ENCODE peak calls at places on chromosomes 4 and X, in six cellular contexts. K, H, Q, Z, R and U are unnamed samples.

GRCh38 chr4:61380865-61381264 is 180.7 kb downstream of the ADGRL3 start:
- DNase-seq in K (no peak), H (no peak), Q (no peak), Z (no peak), R (no peak), U (no peak)

GRCh38 chr4:31370866-31371465 is 650.8 kb downstream of the PCDH7 start:
- DNase-seq in K (peak), H (no peak), Q (peak), Z (no peak), R (no peak), U (no peak)

GRCh38 chrX:68945603-68946228 is 116.9 kb downstream of the EFNB1 start:
- DNase-seq in K (peak), H (no peak), Q (no peak), Z (peak), R (no peak), U (no peak)

GRCh38 chr4:168725935-168726334 is 229.1 kb downstream of the PALLD start:
- DNase-seq in K (no peak), H (no peak), Q (no peak), Z (no peak), R (no peak), U (no peak)

GRCh38 chrX:2397229-2397628 is 103.5 kb downstream of the DHRSX start:
- DNase-seq in K (no peak), H (no peak), Q (no peak), Z (no peak), R (no peak), U (no peak)

GRCh38 chr4:16082424-16083216 is 1.2 kb downstream of the PROM1 start:
- DNase-seq in K (no peak), H (no peak), Q (peak), Z (peak), R (peak), U (no peak)

GRCh38 chr4:139977838-139978604 is 176.0 kb downstream of the MAML3 start:
- DNase-seq in K (no peak), H (no peak), Q (no peak), Z (no peak), R (no peak), U (no peak)

GRCh38 chrX:46912673-46913491 is 661 bp downstream of the JADE3 start:
- DNase-seq in K (peak), H (no peak), Q (peak), Z (peak), R (peak), U (no peak)

GRCh38 chr4:122823476-122823875 is 3.2 kb upstream of the FGF2 start:
- DNase-seq in K (no peak), H (no peak), Q (no peak), Z (no peak), R (no peak), U (no peak)

GRCh38 chr4:77818077-77818666 is 996 bp downstream of the CNOT6L start:
- DNase-seq in K (peak), H (peak), Q (peak), Z (peak), R (peak), U (peak)

GRCh38 chr4:48654015-48654664 is 125.9 kb downstream of the FRYL start:
- DNase-seq in K (no peak), H (no peak), Q (no peak), Z (no peak), R (no peak), U (no peak)

GRCh38 chrX:16239211-16239610 is 71.9 kb downstream of the MAGEB17 start:
- DNase-seq in K (peak), H (no peak), Q (no peak), Z (no peak), R (no peak), U (no peak)

GRCh38 chr4:126396703-126397102 is 1081.9 kb downstream of the FAT4 start:
- DNase-seq in K (no peak), H (no peak), Q (no peak), Z (no peak), R (no peak), U (no peak)

GRCh38 chr4:123477804-123478209 is 81.2 kb downstream of the SPRY1 start:
- DNase-seq in K (no peak), H (no peak), Q (no peak), Z (no peak), R (no peak), U (no peak)

GRCh38 chrX:155148724-155149537 is 67.3 kb upstream of the VBP1 start:
- DNase-seq in K (peak), H (no peak), Q (peak), Z (peak), R (no peak), U (no peak)

GRCh38 chr4:158729716-158730559 is 6.7 kb upstream of the PPID start:
- DNase-seq in K (peak), H (peak), Q (peak), Z (peak), R (no peak), U (peak)

GRCh38 chr4:80619070-80619674 is 283.6 kb downstream of the CFAP299 start:
- DNase-seq in K (peak), H (no peak), Q (no peak), Z (no peak), R (no peak), U (no peak)

GRCh38 chrX:153763989-153764755 is at the start of gene PLXNB3:
- DNase-seq in K (peak), H (peak), Q (peak), Z (peak), R (peak), U (peak)

GRCh38 chr4:71181332-71181731 is 157.5 kb upstream of the SLC4A4 start:
- DNase-seq in K (no peak), H (no peak), Q (no peak), Z (no peak), R (no peak), U (no peak)

GRCh38 chr4:48653217-48654014 is 126.7 kb downstream of the FRYL start:
- DNase-seq in K (no peak), H (peak), Q (peak), Z (no peak), R (no peak), U (peak)

GRCh38 chrX:7444967-7445366 is 297.0 kb upstream of the PUDP start:
- DNase-seq in K (no peak), H (no peak), Q (no peak), Z (no peak), R (no peak), U (no peak)

GRCh38 chr4:16759781-16760459 is 138.5 kb downstream of the LDB2 start:
- DNase-seq in K (no peak), H (no peak), Q (no peak), Z (no peak), R (no peak), U (no peak)

GRCh38 chr4:76028242-76028859 is 5.1 kb upstream of the CXCL10 start:
- DNase-seq in K (no peak), H (no peak), Q (no peak), Z (no peak), R (no peak), U (no peak)

GRCh38 chrX:15493118-15494082 is at the start of gene PIR:
- DNase-seq in K (peak), H (peak), Q (peak), Z (peak), R (peak), U (peak)

GRCh38 chrX:22171287-22172060 is 101.2 kb upstream of the CBLL2 start:
- DNase-seq in K (no peak), H (no peak), Q (no peak), Z (no peak), R (no peak), U (no peak)

GRCh38 chr4:37904824-37905223 is 13.9 kb downstream of the TBC1D1 start:
- DNase-seq in K (no peak), H (no peak), Q (no peak), Z (no peak), R (no peak), U (no peak)

GRCh38 chrX:153226344-153227190 is 47.5 kb downstream of the MAGEA1 start:
- DNase-seq in K (peak), H (no peak), Q (peak), Z (peak), R (no peak), U (no peak)

GRCh38 chrX:39903343-39903742 is 194.4 kb downstream of the BCOR start:
- DNase-seq in K (no peak), H (no peak), Q (no peak), Z (no peak), R (no peak), U (no peak)

GRCh38 chrX:102832661-102833060 is 104.4 kb upstream of the RAB40AL start:
- DNase-seq in K (peak), H (no peak), Q (no peak), Z (no peak), R (no peak), U (no peak)
- H3K27ac ChIP-seq in K (peak), H (no peak), Q (no peak), Z (no peak), R (no peak), U (no peak)

DNA sequence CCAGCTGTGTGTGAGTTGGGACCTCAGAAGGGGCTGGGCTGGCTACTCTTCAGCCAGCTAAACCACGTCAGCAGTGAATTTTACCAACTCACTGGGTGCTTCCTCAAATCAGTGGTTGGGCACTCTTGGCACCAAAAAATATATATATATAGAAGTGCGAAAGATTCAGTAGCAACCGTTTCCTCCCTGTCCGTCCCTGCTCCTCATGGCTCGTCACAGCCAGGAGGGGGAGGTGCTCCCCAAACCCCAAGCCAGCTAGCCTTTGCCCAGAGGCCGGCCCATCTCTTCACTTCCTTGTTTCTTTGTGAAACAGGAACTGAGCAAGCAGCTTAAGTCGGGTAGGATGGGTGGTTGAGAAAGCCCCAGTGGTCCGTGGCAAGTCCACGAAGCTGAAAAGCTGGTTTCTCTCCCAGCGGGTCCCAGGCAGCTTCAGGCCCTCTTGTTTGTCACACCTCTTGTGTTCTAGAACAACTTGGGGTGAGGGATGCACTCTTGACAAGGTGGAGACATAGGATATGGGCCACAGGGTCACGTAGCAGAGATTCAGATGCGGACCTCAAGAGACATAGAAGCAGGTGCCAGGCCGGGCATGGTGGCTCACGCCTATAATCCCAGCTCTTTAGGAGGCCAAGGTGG is 6.8 kb upstream of the SASH3 start:
- DNase-seq in K (no peak), H (peak), Q (no peak), Z (no peak), R (no peak), U (peak)
- H3K27ac ChIP-seq in K (no peak), H (peak), Q (no peak), Z (no peak), R (no peak), U (no peak)

GRCh38 chr4:188021548-188022249 is 26.1 kb downstream of the ZFP42 start:
- DNase-seq in K (peak), H (no peak), Q (no peak), Z (no peak), R (no peak), U (no peak)
- H3K27ac ChIP-seq in K (no peak), H (no peak), Q (no peak), Z (no peak), R (no peak), U (no peak)

GRCh38 chr4:151953286-151953685 is 192.5 kb upstream of the GATB start:
- DNase-seq in K (no peak), H (no peak), Q (no peak), Z (no peak), R (no peak), U (no peak)

GRCh38 chr4:151961456-151961855 is 200.6 kb upstream of the GATB start:
- DNase-seq in K (no peak), H (no peak), Q (no peak), Z (no peak), R (no peak), U (no peak)

GRCh38 chr4:151955721-151956340 is 195.0 kb upstream of the GATB start:
- DNase-seq in K (no peak), H (no peak), Q (no peak), Z (no peak), R (no peak), U (no peak)

GRCh38 chr4:151960449-151961246 is 199.8 kb upstream of the GATB start:
- DNase-seq in K (no peak), H (no peak), Q (no peak), Z (no peak), R (no peak), U (no peak)

DNA sequence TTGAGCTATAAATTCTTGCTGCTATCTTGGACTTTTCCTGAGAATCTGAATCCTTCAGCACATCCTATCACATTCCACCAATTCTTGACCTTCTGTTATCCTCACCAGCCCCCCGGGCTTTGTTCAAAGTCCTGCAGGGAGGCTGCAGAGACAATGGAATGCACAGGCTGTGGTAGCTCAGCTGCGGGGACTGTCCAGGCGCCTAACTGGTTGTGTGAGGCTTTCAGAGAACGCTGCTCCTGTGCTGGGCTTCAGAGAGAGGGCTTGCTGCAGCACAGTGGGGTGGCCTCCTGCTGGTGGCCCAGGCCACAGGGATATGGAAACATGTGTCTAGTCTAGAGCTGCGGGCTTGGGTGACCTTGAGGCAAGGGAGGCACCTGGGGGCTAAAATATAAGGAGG is 196.4 kb upstream of the GATB start:
- DNase-seq in K (no peak), H (no peak), Q (peak), Z (peak), R (no peak), U (no peak)
- H3K27ac ChIP-seq in K (no peak), H (no peak), Q (peak), Z (no peak), R (no peak), U (no peak)

GRCh38 chr4:7207791-7208231 is 15.5 kb downstream of the SORCS2 start:
- DNase-seq in K (no peak), H (no peak), Q (no peak), Z (no peak), R (no peak), U (no peak)
- H3K27ac ChIP-seq in K (peak), H (peak), Q (no peak), Z (no peak), R (no peak), U (no peak)

GRCh38 chr4:153293675-153294057 is 50.8 kb upstream of the MND1 start:
- DNase-seq in K (no peak), H (no peak), Q (no peak), Z (no peak), R (no peak), U (no peak)

GRCh38 chr4:153296424-153296823 is 48.1 kb upstream of the MND1 start:
- DNase-seq in K (no peak), H (no peak), Q (no peak), Z (no peak), R (no peak), U (no peak)

GRCh38 chr4:153295131-153295755 is 49.2 kb upstream of the MND1 start:
- DNase-seq in K (no peak), H (peak), Q (no peak), Z (peak), R (no peak), U (no peak)

GRCh38 chr4:153292897-153293674 is 51.4 kb upstream of the MND1 start:
- DNase-seq in K (no peak), H (no peak), Q (no peak), Z (no peak), R (no peak), U (no peak)

GRCh38 chr4:153294631-153295030 is 49.9 kb upstream of the MND1 start:
- DNase-seq in K (no peak), H (peak), Q (no peak), Z (no peak), R (no peak), U (no peak)
- H3K27ac ChIP-seq in K (no peak), H (peak), Q (no peak), Z (no peak), R (no peak), U (no peak)